ENCODE peak calls at places on chromosomes 3 and 15, in four cellular contexts. G, E, W and M are unnamed samples.

GRCh38 chr3:14764331-14765064 is 54.3 kb upstream of the FGD5 start:
- DNase-seq in G (no peak), E (no peak), W (no peak), M (no peak)

GRCh38 chr3:156211583-156211982 is 91.2 kb downstream of the KCNAB1 start:
- DNase-seq in G (no peak), E (no peak), W (no peak), M (no peak)

GRCh38 chr3:69963643-69964042 is 35.9 kb upstream of the SAMMSON start:
- DNase-seq in G (no peak), E (no peak), W (no peak), M (no peak)

GRCh38 chr3:1703169-1703568 is 395.5 kb upstream of the CNTN4 start:
- DNase-seq in G (no peak), E (no peak), W (no peak), M (no peak)

GRCh38 chr3:94146455-94146854 is 83.6 kb downstream of the NSUN3 start:
- DNase-seq in G (no peak), E (no peak), W (no peak), M (peak)

GRCh38 chr3:189353988-189354735 is 182.4 kb downstream of the TPRG1 start:
- DNase-seq in G (no peak), E (no peak), W (no peak), M (no peak)

GRCh38 chr15:34206016-34206415 is 3.9 kb downstream of the KATNBL1 start:
- DNase-seq in G (no peak), E (no peak), W (no peak), M (no peak)

GRCh38 chr3:71859128-71859519 is 74.2 kb upstream of the PROK2 start:
- DNase-seq in G (no peak), E (no peak), W (no peak), M (no peak)

GRCh38 chr3:170307998-170308398 is 49.5 kb upstream of the SKIL start:
- DNase-seq in G (no peak), E (no peak), W (no peak), M (no peak)

GRCh38 chr3:179177611-179178010 is 29.5 kb downstream of the PIK3CA start:
- DNase-seq in G (no peak), E (no peak), W (no peak), M (no peak)